ENCODE peak calls at places on chromosomes 3 and 15, in four cellular contexts. One of them, this sample, is unnamed.

GRCh38 chr3:102161362-102162006 is 273.3 kb upstream of the ZPLD1 start:
- DNase-seq in testis: no peak
- DNase-seq in A549: no peak
- DNase-seq in caudate nucleus: no peak
- DNase-seq in this sample: no peak

GRCh38 chr3:85007195-85008094 is 48.7 kb downstream of the CADM2 start:
- DNase-seq in testis: no peak
- DNase-seq in A549: no peak
- DNase-seq in caudate nucleus: no peak
- DNase-seq in this sample: no peak

GRCh38 chr15:89665449-89666146 is 10.3 kb upstream of the KIF7 start:
- DNase-seq in testis: peak; percentile 69
- DNase-seq in A549: peak; percentile 71
- DNase-seq in caudate nucleus: no peak
- DNase-seq in this sample: peak; percentile 56

GRCh38 chr15:72690938-72691337 is 4.9 kb downstream of the BBS4 start:
- DNase-seq in testis: no peak
- DNase-seq in A549: no peak
- DNase-seq in caudate nucleus: no peak
- DNase-seq in this sample: no peak

GRCh38 chr3:143329567-143330164 is 210.1 kb downstream of the CHST2 start:
- DNase-seq in testis: no peak
- DNase-seq in A549: no peak
- DNase-seq in caudate nucleus: no peak
- DNase-seq in this sample: peak; percentile 78

GRCh38 chr3:30082652-30083051 is 523.7 kb upstream of the TGFBR2 start:
- DNase-seq in testis: no peak
- DNase-seq in A549: no peak
- DNase-seq in caudate nucleus: no peak
- DNase-seq in this sample: no peak

GRCh38 chr3:1666865-1667264 is 431.8 kb upstream of the CNTN4 start:
- DNase-seq in testis: no peak
- DNase-seq in A549: no peak
- DNase-seq in caudate nucleus: no peak
- DNase-seq in this sample: no peak

GRCh38 chr3:71984843-71985594 is 200.1 kb upstream of the PROK2 start:
- DNase-seq in testis: no peak
- DNase-seq in A549: no peak
- DNase-seq in caudate nucleus: no peak
- DNase-seq in this sample: no peak

GRCh38 chr3:187036394-187036793 is 102.9 kb downstream of the RPL39L start:
- DNase-seq in testis: no peak
- DNase-seq in A549: no peak
- DNase-seq in caudate nucleus: no peak
- DNase-seq in this sample: no peak

GRCh38 chr3:13078158-13078905 is 5.1 kb upstream of the IQSEC1 start:
- DNase-seq in testis: no peak
- DNase-seq in A549: no peak
- DNase-seq in caudate nucleus: peak; percentile 42
- DNase-seq in this sample: no peak

GRCh38 chr3:41224120-41224806 is 25.0 kb downstream of the CTNNB1 start:
- DNase-seq in testis: no peak
- DNase-seq in A549: no peak
- DNase-seq in caudate nucleus: no peak
- DNase-seq in this sample: no peak

GRCh38 chr3:51390186-51390585 is 899 bp upstream of the RBM15B start:
- DNase-seq in testis: no peak
- DNase-seq in A549: no peak
- DNase-seq in caudate nucleus: no peak
- DNase-seq in this sample: no peak

GRCh38 chr15:50137330-50137761 is 18.3 kb upstream of the ATP8B4 start:
- DNase-seq in testis: no peak
- DNase-seq in A549: peak; percentile 77
- DNase-seq in caudate nucleus: no peak
- DNase-seq in this sample: no peak

GRCh38 chr3:36741285-36741684 is 23.1 kb downstream of the DCLK3 start:
- DNase-seq in testis: no peak
- DNase-seq in A549: no peak
- DNase-seq in caudate nucleus: no peak
- DNase-seq in this sample: peak; percentile 42

GRCh38 chr15:59274126-59274970 is 67.7 kb downstream of the LDHAL6B start:
- DNase-seq in testis: no peak
- DNase-seq in A549: no peak
- DNase-seq in caudate nucleus: no peak
- DNase-seq in this sample: no peak

GRCh38 chr15:38565287-38565670 is 665 bp upstream of the RASGRP1 start:
- DNase-seq in testis: peak; percentile 19
- DNase-seq in A549: no peak
- DNase-seq in caudate nucleus: no peak
- DNase-seq in this sample: no peak

GRCh38 chr3:65330072-65330471 is 642.3 kb upstream of the ADAMTS9 start:
- DNase-seq in testis: no peak
- DNase-seq in A549: no peak
- DNase-seq in caudate nucleus: no peak
- DNase-seq in this sample: no peak

GRCh38 chr3:100869787-100870186 is 123.4 kb downstream of the ABI3BP start:
- DNase-seq in testis: no peak
- DNase-seq in A549: no peak
- DNase-seq in caudate nucleus: no peak
- DNase-seq in this sample: no peak

GRCh38 chr3:70606018-70606417 is 293.6 kb upstream of the MDFIC2 start:
- DNase-seq in testis: no peak
- DNase-seq in A549: no peak
- DNase-seq in caudate nucleus: no peak
- DNase-seq in this sample: no peak

GRCh38 chr3:78737988-78738387 is 1029.8 kb downstream of the ROBO1 start:
- DNase-seq in testis: no peak
- DNase-seq in A549: no peak
- DNase-seq in caudate nucleus: no peak
- DNase-seq in this sample: no peak

GRCh38 chr3:188507244-188507720 is 353.3 kb downstream of the LPP start:
- DNase-seq in testis: no peak
- DNase-seq in A549: no peak
- DNase-seq in caudate nucleus: no peak
- DNase-seq in this sample: no peak

GRCh38 chr3:196431193-196432136 is 762 bp downstream of the UBXN7 start:
- DNase-seq in testis: peak; percentile 44
- DNase-seq in A549: peak; percentile 23
- DNase-seq in caudate nucleus: no peak
- DNase-seq in this sample: no peak

GRCh38 chr3:11482024-11482423 is 161.7 kb downstream of the VGLL4 start:
- DNase-seq in testis: peak; percentile 78
- DNase-seq in A549: no peak
- DNase-seq in caudate nucleus: peak; percentile 28
- DNase-seq in this sample: no peak

GRCh38 chr15:48002772-48003171 is 118.0 kb upstream of the SLC24A5 start:
- DNase-seq in testis: no peak
- DNase-seq in A549: no peak
- DNase-seq in caudate nucleus: no peak
- DNase-seq in this sample: no peak

GRCh38 chr15:46918462-46919125 is 798.7 kb upstream of the SEMA6D start:
- DNase-seq in testis: peak; percentile 45
- DNase-seq in A549: no peak
- DNase-seq in caudate nucleus: no peak
- DNase-seq in this sample: no peak

GRCh38 chr15:30933293-30933692 is 29.6 kb downstream of the FAN1 start:
- DNase-seq in testis: no peak
- DNase-seq in A549: no peak
- DNase-seq in caudate nucleus: no peak
- DNase-seq in this sample: no peak

GRCh38 chr15:81575436-81576123 is 201.6 kb upstream of the TMC3 start:
- DNase-seq in testis: no peak
- DNase-seq in A549: no peak
- DNase-seq in caudate nucleus: peak; percentile 60
- DNase-seq in this sample: no peak

GRCh38 chr3:61935819-61936218 is 374.4 kb downstream of the PTPRG start:
- DNase-seq in testis: no peak
- DNase-seq in A549: no peak
- DNase-seq in caudate nucleus: no peak
- DNase-seq in this sample: no peak

GRCh38 chr3:64150527-64151238 is 74.6 kb downstream of the PRICKLE2 start:
- DNase-seq in testis: peak; percentile 37
- DNase-seq in A549: peak; percentile 28
- DNase-seq in caudate nucleus: no peak
- DNase-seq in this sample: no peak

GRCh38 chr3:107928084-107928445 is 162.8 kb downstream of the CD47 start:
- DNase-seq in testis: no peak
- DNase-seq in A549: peak; percentile 18
- DNase-seq in caudate nucleus: no peak
- DNase-seq in this sample: no peak

GRCh38 chr15:70587896-70588567 is 175.3 kb downstream of the UACA start:
- DNase-seq in testis: no peak
- DNase-seq in A549: no peak
- DNase-seq in caudate nucleus: no peak
- DNase-seq in this sample: no peak

GRCh38 chr3:73868688-73869315 is 244.1 kb upstream of the PDZRN3 start:
- DNase-seq in testis: peak; percentile 60
- DNase-seq in A549: peak; percentile 7
- DNase-seq in caudate nucleus: peak; percentile 2
- DNase-seq in this sample: peak; percentile 30

GRCh38 chr3:107674371-107674770 is 151.6 kb downstream of the BBX start:
- DNase-seq in testis: no peak
- DNase-seq in A549: no peak
- DNase-seq in caudate nucleus: no peak
- DNase-seq in this sample: no peak

GRCh38 chr3:105553851-105554250 is 187.1 kb downstream of the ALCAM start:
- DNase-seq in testis: no peak
- DNase-seq in A549: no peak
- DNase-seq in caudate nucleus: no peak
- DNase-seq in this sample: no peak

GRCh38 chr3:42751609-42752008 is 21.4 kb downstream of the CCDC13 start:
- DNase-seq in testis: no peak
- DNase-seq in A549: no peak
- DNase-seq in caudate nucleus: no peak
- DNase-seq in this sample: no peak

GRCh38 chr3:42747581-42747980 is 25.5 kb downstream of the CCDC13 start:
- DNase-seq in testis: no peak
- DNase-seq in A549: no peak
- DNase-seq in caudate nucleus: peak; percentile 42
- DNase-seq in this sample: no peak

GRCh38 chr3:42750834-42751233 is 22.2 kb downstream of the CCDC13 start:
- DNase-seq in testis: no peak
- DNase-seq in A549: no peak
- DNase-seq in caudate nucleus: no peak
- DNase-seq in this sample: no peak

GRCh38 chr3:42749025-42749752 is 23.9 kb downstream of the CCDC13 start:
- DNase-seq in testis: no peak
- DNase-seq in A549: no peak
- DNase-seq in caudate nucleus: no peak
- DNase-seq in this sample: no peak

GRCh38 chr3:42749753-42750231 is 23.3 kb downstream of the CCDC13 start:
- DNase-seq in testis: no peak
- DNase-seq in A549: peak; percentile 28
- DNase-seq in caudate nucleus: peak; percentile 54
- DNase-seq in this sample: no peak
- H3K27ac ChIP-seq in testis: no peak overlapping the region
- H3K27ac ChIP-seq in A549: no peak overlapping the region
- H3K27ac ChIP-seq in caudate nucleus: peak overlapping the region; percentile 55
- H3K27ac ChIP-seq in this sample: no peak overlapping the region

DNA sequence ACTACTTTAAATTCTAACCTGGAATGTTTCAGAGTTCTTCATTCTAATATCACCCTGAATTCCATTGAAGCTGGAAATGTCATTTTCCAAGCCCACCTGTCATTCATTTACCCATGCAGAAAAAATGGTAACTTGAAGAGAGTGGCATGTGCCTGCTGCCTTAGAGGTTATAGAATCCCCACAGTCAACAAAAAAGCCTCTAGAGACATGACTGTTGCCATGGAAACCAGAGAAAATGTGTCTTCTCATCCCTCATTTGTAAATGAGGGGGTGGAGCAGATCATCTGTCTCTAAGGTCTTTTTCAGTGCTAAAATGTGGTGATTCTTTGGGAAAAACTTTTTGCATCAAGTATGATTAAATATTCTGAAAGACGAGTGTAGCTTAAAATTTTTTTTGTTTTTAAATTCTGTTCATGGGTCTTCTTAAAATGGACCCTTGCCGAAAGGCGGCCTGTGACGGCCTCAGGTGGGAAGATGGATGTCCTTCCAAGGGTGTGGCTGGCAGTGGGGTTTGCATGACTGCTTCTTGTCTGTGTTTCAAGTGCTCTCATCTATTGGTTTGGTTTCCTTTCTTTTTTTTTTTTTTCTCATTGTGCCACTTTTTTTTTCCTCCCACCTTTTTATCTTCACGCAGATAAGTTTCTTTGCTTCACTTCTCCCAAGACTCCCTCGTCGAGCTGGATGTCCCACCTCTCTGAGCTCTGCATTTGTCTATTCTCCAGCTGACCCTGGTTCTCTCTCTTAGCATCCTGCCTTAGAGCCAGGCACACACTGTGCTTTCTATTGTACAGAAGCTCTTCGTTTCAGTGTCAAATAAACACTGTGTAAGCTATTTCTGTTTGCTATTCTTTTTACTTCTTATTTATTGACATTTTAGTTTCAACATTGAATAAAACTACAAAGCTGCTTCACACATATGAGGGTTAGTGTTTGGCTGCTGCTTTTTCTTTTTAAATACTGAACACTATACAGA is 23.0 kb downstream of the TPM1 start:
- DNase-seq in testis: no peak
- DNase-seq in A549: no peak
- DNase-seq in caudate nucleus: no peak
- DNase-seq in this sample: no peak
- H3K27ac ChIP-seq in testis: no peak overlapping the region
- H3K27ac ChIP-seq in A549: no peak overlapping the region
- H3K27ac ChIP-seq in caudate nucleus: no peak overlapping the region
- H3K27ac ChIP-seq in this sample: no peak overlapping the region

DNA sequence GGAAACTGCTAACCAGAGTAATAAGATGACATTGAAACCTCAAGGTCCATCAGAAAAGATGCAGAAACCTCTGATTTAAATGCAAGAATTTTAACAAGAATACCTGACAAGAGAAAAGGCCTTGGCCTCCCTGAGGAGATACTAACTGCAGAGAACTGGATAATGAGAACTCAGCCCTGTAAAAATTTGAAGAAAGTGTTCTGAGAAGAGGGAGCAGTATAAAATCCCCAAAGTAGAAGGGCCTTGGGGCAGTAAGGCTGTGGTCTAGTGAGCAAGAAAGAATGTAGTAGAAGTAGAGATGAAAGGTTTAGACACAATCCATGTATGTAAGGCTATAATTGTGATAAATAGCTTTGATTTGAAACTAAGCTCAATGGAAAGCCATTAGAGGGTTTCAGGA is 394.1 kb downstream of the ZBBX start:
- DNase-seq in testis: no peak
- DNase-seq in A549: no peak
- DNase-seq in caudate nucleus: no peak
- DNase-seq in this sample: no peak
- H3K27ac ChIP-seq in testis: no peak overlapping the region
- H3K27ac ChIP-seq in A549: no peak overlapping the region
- H3K27ac ChIP-seq in caudate nucleus: no peak overlapping the region
- H3K27ac ChIP-seq in this sample: no peak overlapping the region

DNA sequence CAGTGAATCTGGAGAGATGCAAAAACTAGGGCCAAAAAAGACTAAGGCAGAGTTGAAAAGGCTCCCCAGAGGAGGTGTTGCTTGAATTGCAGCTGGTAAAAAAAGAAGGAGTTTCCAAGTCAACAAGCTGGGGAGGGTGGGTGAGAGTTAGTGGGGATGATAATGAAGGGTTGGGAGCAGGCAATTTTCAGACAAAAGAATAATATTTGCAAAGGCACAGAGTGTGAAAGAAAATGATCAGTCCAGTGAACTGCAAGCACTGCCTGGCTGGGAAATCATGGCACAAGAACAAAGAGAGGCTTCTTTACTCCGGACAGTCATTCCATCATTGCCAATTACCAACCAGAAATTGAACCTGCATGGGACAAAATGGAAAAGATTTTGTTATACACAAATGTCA is 42.2 kb downstream of the C3orf85 start:
- DNase-seq in testis: no peak
- DNase-seq in A549: no peak
- DNase-seq in caudate nucleus: no peak
- DNase-seq in this sample: no peak
- H3K27ac ChIP-seq in testis: no peak overlapping the region
- H3K27ac ChIP-seq in A549: no peak overlapping the region
- H3K27ac ChIP-seq in caudate nucleus: no peak overlapping the region
- H3K27ac ChIP-seq in this sample: no peak overlapping the region

This sample was measured in WERI-Rb-1.